ENCODE peak calls at places on chromosome 9, in eight cellular contexts. K is astrocyte of the spinal cord, G is esophagus squamous epithelium, T is suprapubic skin, V is uterus, Q is foreskin fibroblast, J is kidney, P is HFF-Myc. Y is an unnamed sample.

GRCh38 chr9:87445646-87446045 is 52.0 kb upstream of the DAPK1 start:
- DNase-seq in K (peak; percentile 3), G (no peak), T (no peak), V (peak; percentile 17), Q (no peak), J (no peak), P (no peak), Y (no peak)

GRCh38 chr9:37407468-37407867 is 15.0 kb upstream of the GRHPR start:
- DNase-seq in K (no peak), G (no peak), T (no peak), V (no peak), Q (no peak), J (no peak), P (no peak), Y (no peak)

GRCh38 chr9:5002811-5003210 is 17.7 kb downstream of the JAK2 start:
- DNase-seq in K (no peak), G (no peak), T (no peak), V (no peak), Q (peak; percentile 67), J (no peak), P (no peak), Y (no peak)

GRCh38 chr9:21311888-21312287 is 6.8 kb upstream of the IFNA5 start:
- DNase-seq in K (no peak), G (no peak), T (no peak), V (no peak), Q (no peak), J (no peak), P (no peak), Y (no peak)

GRCh38 chr9:69981686-69982450 is 61.8 kb upstream of the MAMDC2 start:
- DNase-seq in K (peak; percentile 67), G (no peak), T (no peak), V (no peak), Q (peak; percentile 75), J (no peak), P (no peak), Y (no peak)

GRCh38 chr9:129458155-129458661 is 162.7 kb downstream of the C9orf50 start:
- DNase-seq in K (no peak), G (no peak), T (no peak), V (no peak), Q (no peak), J (peak; percentile 83), P (no peak), Y (peak; percentile 76)

GRCh38 chr9:5375790-5376477 is 36.3 kb upstream of the RLN1 start:
- DNase-seq in K (no peak), G (no peak), T (no peak), V (no peak), Q (no peak), J (no peak), P (no peak), Y (no peak)

GRCh38 chr9:121771418-121771817 is 120.0 kb downstream of the DAB2IP start:
- DNase-seq in K (no peak), G (no peak), T (no peak), V (peak; percentile 74), Q (no peak), J (peak; percentile 24), P (no peak), Y (peak; percentile 29)

GRCh38 chr9:92627651-92628050 is 42.3 kb downstream of the IPPK start:
- DNase-seq in K (no peak), G (no peak), T (no peak), V (no peak), Q (no peak), J (no peak), P (no peak), Y (no peak)

GRCh38 chr9:92425578-92425977 is 1.3 kb upstream of the OMD start:
- DNase-seq in K (peak; percentile 50), G (no peak), T (no peak), V (no peak), Q (peak; percentile 25), J (no peak), P (no peak), Y (no peak)

GRCh38 chr9:109098221-109098959 is 21.4 kb downstream of the TMEM245 start:
- DNase-seq in K (peak; percentile 89), G (no peak), T (no peak), V (peak; percentile 35), Q (peak; percentile 41), J (no peak), P (no peak), Y (no peak)

GRCh38 chr9:100213730-100214477 is 114.9 kb downstream of the INVS start:
- DNase-seq in K (peak; percentile 66), G (no peak), T (no peak), V (no peak), Q (peak; percentile 38), J (no peak), P (no peak), Y (no peak)

GRCh38 chr9:35675732-35676392 is 2.1 kb downstream of the CA9 start:
- DNase-seq in K (no peak), G (no peak), T (no peak), V (peak; percentile 48), Q (no peak), J (peak; percentile 86), P (no peak), Y (peak; percentile 48)

DNA sequence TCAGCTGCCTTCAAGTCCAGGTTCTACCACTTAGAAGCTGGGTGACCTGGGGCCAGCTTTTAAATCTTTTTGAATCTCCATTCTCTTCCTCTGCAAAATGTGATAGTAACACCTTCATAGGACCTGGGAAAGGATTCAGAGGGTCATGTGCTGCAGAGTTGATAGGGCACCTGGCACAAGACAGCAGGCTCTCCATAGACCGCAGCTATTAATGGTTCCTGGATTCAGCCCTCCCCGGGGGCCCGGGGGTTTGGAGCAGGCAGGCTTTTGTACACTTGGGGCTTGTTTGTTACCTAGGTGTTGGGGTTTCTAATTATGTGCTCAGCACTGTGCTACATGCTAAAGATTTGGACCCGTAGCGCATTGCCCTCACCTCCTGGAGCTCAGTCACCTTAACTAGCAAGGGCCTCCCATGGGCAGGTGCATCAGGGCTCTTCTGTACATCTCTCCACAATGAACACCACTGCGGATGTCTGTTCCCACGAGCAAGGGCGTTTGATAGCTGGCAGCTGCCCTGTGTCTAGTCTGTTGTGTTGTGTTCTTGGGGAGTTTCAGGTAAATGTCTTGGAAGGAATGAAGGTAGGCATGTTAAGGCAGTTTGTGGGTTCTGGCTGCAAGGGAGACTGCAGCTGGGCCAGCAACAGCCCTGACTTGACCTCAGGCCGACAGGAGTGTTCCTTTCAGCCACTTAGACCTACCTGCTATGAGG is 12.1 kb downstream of the PRRC2B start:
- DNase-seq in K (no peak), G (no peak), T (no peak), V (no peak), Q (no peak), J (no peak), P (no peak), Y (no peak)
- H3K4me3 ChIP-seq in K (no peak overlapping the region), G (peak overlapping the region; percentile 51), T (peak overlapping the region; percentile 8), V (peak overlapping the region; percentile 3), Q (no peak overlapping the region), J (peak overlapping the region; percentile 2), P (no peak overlapping the region), Y (no peak overlapping the region)

DNA sequence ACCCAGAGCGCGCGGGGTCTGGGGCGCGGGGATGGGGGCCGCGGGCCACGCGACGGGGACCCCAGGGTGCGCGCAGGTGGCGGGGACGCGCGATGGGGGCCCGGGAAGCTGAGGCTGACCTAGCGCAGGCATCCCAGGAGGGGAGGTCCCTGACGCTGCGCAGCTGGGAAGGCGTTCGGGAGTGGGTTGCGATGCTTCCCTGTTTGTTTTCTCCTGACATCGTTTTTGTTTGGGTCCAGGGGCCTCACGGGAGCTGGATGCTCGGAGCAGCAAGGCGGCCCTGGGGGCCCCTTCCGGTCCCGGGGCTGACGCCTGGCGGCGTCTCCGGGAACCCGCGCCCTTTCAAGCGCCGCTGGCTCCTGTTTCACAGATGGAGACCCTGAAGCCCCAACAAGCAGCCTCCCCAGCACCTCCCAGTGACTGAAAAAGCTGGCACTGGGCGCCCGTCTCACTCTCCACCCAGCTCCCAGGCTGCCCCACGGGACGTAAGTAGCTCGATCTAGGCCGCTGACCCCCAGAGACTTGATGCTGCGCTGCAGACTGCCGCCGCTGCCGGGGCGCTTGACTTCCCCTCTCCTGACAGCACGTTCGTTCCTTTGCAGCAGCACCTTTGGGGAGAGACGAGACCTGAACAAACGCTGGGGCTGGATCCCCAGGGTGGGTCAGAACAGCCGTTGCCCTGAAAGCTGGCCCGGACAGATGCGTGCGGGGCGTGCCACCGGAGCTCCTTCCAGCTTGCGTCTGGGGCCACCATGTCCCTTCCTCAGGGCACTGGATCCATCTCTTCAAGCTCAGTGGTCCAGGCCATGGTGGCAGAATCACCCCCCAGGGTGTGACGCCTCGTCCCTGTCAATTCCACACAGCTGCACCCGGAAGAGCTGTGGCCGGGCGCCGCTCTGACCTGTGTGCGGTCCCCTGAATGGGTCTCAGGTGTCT is 593 bp downstream of the BRD3OS start:
- DNase-seq in K (peak; percentile 42), G (peak; percentile 26), T (no peak), V (peak; percentile 46), Q (peak; percentile 39), J (no peak), P (peak; percentile 9), Y (peak; percentile 57)
- TF ChIP-seq CTCF in K (peak; percentile 21), G (no peak), T (no peak), V (no peak), Q (peak; percentile 29), J (no peak), P (peak; percentile 23), Y (peak; percentile 29)

GRCh38 chr9:136774416-136775045 is 10.2 kb upstream of the LCN15 start:
- DNase-seq in K (no peak), G (no peak), T (no peak), V (no peak), Q (no peak), J (peak; percentile 41), P (no peak), Y (no peak)

GRCh38 chr9:136771907-136772306 is 7.6 kb upstream of the LCN15 start:
- DNase-seq in K (no peak), G (no peak), T (no peak), V (no peak), Q (no peak), J (peak; percentile 29), P (no peak), Y (no peak)

GRCh38 chr9:136765041-136765440 is 723 bp upstream of the LCN15 start:
- DNase-seq in K (no peak), G (no peak), T (no peak), V (no peak), Q (no peak), J (peak; percentile 49), P (no peak), Y (no peak)

GRCh38 chr9:136773386-136774044 is 9.2 kb upstream of the LCN15 start:
- DNase-seq in K (no peak), G (no peak), T (no peak), V (no peak), Q (no peak), J (peak; percentile 47), P (no peak), Y (no peak)

DNA sequence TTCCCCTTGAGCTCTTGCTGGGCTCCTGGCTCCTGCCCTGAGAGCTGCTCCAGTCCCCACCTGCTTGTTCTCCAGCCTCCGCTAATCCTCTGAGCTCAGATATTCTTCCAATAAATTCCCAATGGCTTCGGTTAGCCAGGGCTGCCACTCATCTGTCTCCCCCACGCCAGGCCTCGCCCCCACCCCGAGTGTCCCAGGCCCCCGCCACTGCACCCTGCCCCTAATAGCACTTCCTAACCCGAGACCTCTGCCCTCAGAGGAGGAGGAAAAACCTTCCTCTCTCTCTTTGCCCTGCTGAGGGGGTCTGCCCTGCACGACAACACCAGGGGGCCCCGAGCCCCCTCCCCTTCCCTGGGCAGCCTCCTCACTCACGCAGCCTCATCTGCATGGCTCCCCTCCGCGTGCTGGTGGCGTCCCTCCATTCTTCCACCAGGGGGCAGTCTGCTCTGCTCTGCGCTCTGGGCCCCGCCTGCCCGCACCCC is 5.4 kb upstream of the LCN15 start:
- DNase-seq in K (no peak), G (no peak), T (no peak), V (no peak), Q (no peak), J (peak; percentile 52), P (no peak), Y (peak; percentile 84)
- H3K4me3 ChIP-seq in K (no peak overlapping the region), G (no peak overlapping the region), T (no peak overlapping the region), V (no peak overlapping the region), Q (no peak overlapping the region), J (no peak overlapping the region), P (no peak overlapping the region), Y (no peak overlapping the region)

GRCh38 chr9:97856857-97857602 is 4.0 kb downstream of the FOXE1 start:
- DNase-seq in K (no peak), G (no peak), T (no peak), V (no peak), Q (no peak), J (no peak), P (no peak), Y (no peak)
- TF ChIP-seq CTCF in K (no peak), G (no peak), T (no peak), V (no peak), Q (no peak), J (no peak), P (no peak), Y (no peak)

Y was measured in left lung.